ENCODE peak calls at places on chromosomes 7 and 10, in four cellular contexts. I is GM12878, E is HepG2, T is H1. P is an unnamed sample.

GRCh38 chr10:77334501-77334900 is 303.1 kb downstream of the KCNMA1 start:
- DNase-seq in I (no peak), E (no peak), T (no peak), P (no peak)

GRCh38 chr7:157080111-157080730 is 58.5 kb upstream of the UBE3C start:
- DNase-seq in I (no peak), E (no peak), T (no peak), P (no peak)

GRCh38 chr10:29438271-29438670 is 149.4 kb downstream of the LYZL1 start:
- DNase-seq in I (no peak), E (no peak), T (no peak), P (peak; percentile 68)

GRCh38 chr7:129458171-129458570 is 23.9 kb downstream of the STRIP2 start:
- DNase-seq in I (no peak), E (no peak), T (no peak), P (no peak)

GRCh38 chr10:19658131-19658530 is 158.1 kb upstream of the PLXDC2 start:
- DNase-seq in I (no peak), E (no peak), T (no peak), P (no peak)

GRCh38 chr10:51445587-51445986 is 253.8 kb downstream of the CSTF2T start:
- DNase-seq in I (no peak), E (no peak), T (no peak), P (no peak)

GRCh38 chr10:131810036-131810804 is 90.6 kb upstream of the PPP2R2D start:
- DNase-seq in I (no peak), E (no peak), T (peak; percentile 35), P (no peak)

GRCh38 chr7:17408245-17408903 is 109.9 kb downstream of the AHR start:
- DNase-seq in I (no peak), E (peak; percentile 92), T (no peak), P (no peak)

GRCh38 chr7:138665249-138665648 is 35.9 kb downstream of the SVOPL start:
- DNase-seq in I (no peak), E (no peak), T (no peak), P (no peak)

GRCh38 chr10:102310356-102311024 is 65.2 kb downstream of the GBF1 start:
- DNase-seq in I (no peak), E (peak; percentile 76), T (no peak), P (no peak)

GRCh38 chr10:70455213-70455630 is 13.7 kb upstream of the NODAL start:
- DNase-seq in I (no peak), E (peak; percentile 44), T (peak; percentile 78), P (no peak)

GRCh38 chr10:116190883-116191282 is 82.1 kb downstream of the GFRA1 start:
- DNase-seq in I (no peak), E (no peak), T (no peak), P (no peak)

GRCh38 chr7:87564290-87564963 is 36.3 kb downstream of the ABCB1 start:
- DNase-seq in I (no peak), E (peak; percentile 20), T (peak; percentile 57), P (peak; percentile 36)

GRCh38 chr7:39978252-39978934 is 28.3 kb downstream of the CDK13 start:
- DNase-seq in I (no peak), E (no peak), T (no peak), P (peak; percentile 68)

GRCh38 chr7:127782550-127783266 is 130.7 kb downstream of the SND1 start:
- DNase-seq in I (no peak), E (no peak), T (no peak), P (no peak)

GRCh38 chr10:88271736-88272135 is 311.4 kb downstream of the RNLS start:
- DNase-seq in I (no peak), E (no peak), T (no peak), P (no peak)

GRCh38 chr7:129166745-129167144 is 21.7 kb upstream of the SMO start:
- DNase-seq in I (peak; percentile 69), E (no peak), T (no peak), P (no peak)

GRCh38 chr10:57905866-57906265 is 361.8 kb downstream of the IPMK start:
- DNase-seq in I (no peak), E (no peak), T (no peak), P (no peak)

GRCh38 chr7:38890597-38890996 is 18.4 kb downstream of the VPS41 start:
- DNase-seq in I (no peak), E (no peak), T (no peak), P (no peak)

GRCh38 chr10:118047363-118047719 is 600 bp upstream of the RAB11FIP2 start:
- DNase-seq in I (no peak), E (no peak), T (no peak), P (no peak)

GRCh38 chr7:108335264-108335918 is 120.8 kb downstream of the NRCAM start:
- DNase-seq in I (no peak), E (no peak), T (no peak), P (no peak)

GRCh38 chr10:60521974-60522405 is 132.3 kb upstream of the ANK3 start:
- DNase-seq in I (no peak), E (no peak), T (no peak), P (no peak)

GRCh38 chr10:7245505-7245904 is 165.3 kb downstream of the SFMBT2 start:
- DNase-seq in I (no peak), E (no peak), T (no peak), P (no peak)
- H3K36me3 ChIP-seq in I (peaks cover 16% of the 10 kb centered on the region), E (no peaks in the 10 kb centered on the region), T (no peaks in the 10 kb centered on the region), P (no peaks in the 10 kb centered on the region)

DNA sequence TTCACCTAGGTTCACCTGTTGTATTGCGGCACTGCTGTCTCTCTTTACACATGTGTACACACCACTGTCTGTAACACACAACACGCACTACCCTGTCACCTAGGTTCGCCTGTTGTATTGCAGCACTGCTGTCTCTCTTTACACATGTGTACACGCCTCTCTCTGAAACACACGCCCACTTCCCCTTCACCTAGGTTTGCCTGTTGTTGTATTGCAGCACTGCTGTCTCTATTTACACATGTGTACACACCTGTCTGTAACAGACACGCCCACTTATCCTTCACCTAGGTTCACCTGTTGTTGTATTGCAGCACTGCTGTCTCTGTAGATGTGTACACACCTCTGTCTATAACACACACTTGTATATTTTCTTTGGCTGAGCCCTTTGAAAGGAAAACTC is 51.5 kb downstream of the WDR37 start:
- DNase-seq in I (no peak), E (no peak), T (no peak), P (no peak)
- TF ChIP-seq SUZ12 in I (no peak), E (no peak), T (no peak), P (no peak)

GRCh38 chr7:2757904-2758672 is 70.1 kb downstream of the AMZ1 start:
- DNase-seq in I (peak; percentile 78), E (peak; percentile 90), T (no peak), P (peak; percentile 55)

GRCh38 chr7:2757361-2757903 is 69.4 kb downstream of the AMZ1 start:
- DNase-seq in I (no peak), E (no peak), T (peak; percentile 30), P (no peak)

GRCh38 chr7:2754086-2754485 is 66.1 kb downstream of the AMZ1 start:
- DNase-seq in I (no peak), E (no peak), T (no peak), P (no peak)

GRCh38 chr7:2753148-2753547 is 65.1 kb downstream of the AMZ1 start:
- DNase-seq in I (no peak), E (no peak), T (no peak), P (no peak)

GRCh38 chr7:2754912-2755311 is 66.9 kb downstream of the AMZ1 start:
- DNase-seq in I (no peak), E (no peak), T (peak; percentile 28), P (no peak)
- H3K36me3 ChIP-seq in I (no peaks in the 10 kb centered on the region), E (peaks cover 6% of the 10 kb centered on the region), T (no peaks in the 10 kb centered on the region), P (peaks cover 17% of the 10 kb centered on the region)

GRCh38 chr10:15486404-15486803 is 115.3 kb upstream of the FAM171A1 start:
- DNase-seq in I (no peak), E (no peak), T (no peak), P (no peak)
- TF ChIP-seq SUZ12 in I (no peak), E (no peak), T (no peak), P (no peak)

GRCh38 chr7:47415289-47416212 is 166.4 kb downstream of the TNS3 start:
- DNase-seq in I (no peak), E (no peak), T (no peak), P (no peak)
- H3K36me3 ChIP-seq in I (no peaks in the 10 kb centered on the region), E (peaks cover 36% of the 10 kb centered on the region), T (no peaks in the 10 kb centered on the region), P (peaks cover 84% of the 10 kb centered on the region)